ENCODE peak calls at places on chromosomes 2 and 18, in five cellular contexts. B, R, A, K and J are unnamed samples.

GRCh38 chr18:37334494-37335125 is 231.0 kb downstream of the CELF4 start:
- DNase-seq in K (no peak), A (no peak), R (no peak), B (no peak), J (no peak)

GRCh38 chr2:104502904-104503303 is 351.0 kb upstream of the POU3F3 start:
- DNase-seq in B (no peak), K (no peak), A (no peak), R (no peak), J (no peak)

GRCh38 chr2:191678437-191679110 is 638 bp downstream of the NABP1 start:
- DNase-seq in A (peak), B (peak), K (peak), R (peak), J (peak)

GRCh38 chr2:222214885-222215284 is 83.9 kb downstream of the PAX3 start:
- DNase-seq in B (no peak), R (no peak), K (no peak), A (no peak), J (no peak)

GRCh38 chr2:68512352-68512751 is 45.0 kb downstream of the APLF start:
- DNase-seq in K (no peak), B (no peak), A (no peak), R (no peak), J (no peak)

GRCh38 chr2:235707411-235708096 is 213.7 kb downstream of the AGAP1 start:
- DNase-seq in K (no peak), R (no peak), A (no peak), B (no peak), J (no peak)

GRCh38 chr2:224951723-224952481 is 90.4 kb downstream of the DOCK10 start:
- DNase-seq in K (no peak), R (no peak), B (no peak), A (no peak), J (no peak)

GRCh38 chr2:224190871-224191270 is 151.8 kb upstream of the SERPINE2 start:
- DNase-seq in R (no peak), A (no peak), K (no peak), B (no peak), J (no peak)

GRCh38 chr2:128408349-128409305 is 90.0 kb upstream of the HS6ST1 start:
- DNase-seq in B (peak), K (no peak), R (no peak), A (peak), J (no peak)

GRCh38 chr2:26469092-26469710 is 8.7 kb downstream of the OTOF start:
- DNase-seq in A (peak), R (peak), K (no peak), B (no peak), J (no peak)

GRCh38 chr2:238022594-238023157 is 38.1 kb upstream of the SCLY start:
- DNase-seq in K (no peak), R (no peak), A (no peak), B (no peak), J (no peak)

GRCh38 chr18:44842588-44843412 is 162.1 kb downstream of the SETBP1 start:
- DNase-seq in B (no peak), R (no peak), A (no peak), K (no peak), J (no peak)

GRCh38 chr2:148546270-148546669 is 98.3 kb upstream of the EPC2 start:
- DNase-seq in K (no peak), A (no peak), B (no peak), R (no peak), J (no peak)

GRCh38 chr2:85987266-85988178 is 98.7 kb upstream of the ST3GAL5 start:
- DNase-seq in K (no peak), R (no peak), A (no peak), B (no peak), J (no peak)